ENCODE peak calls at places on chromosome 12, in eight cellular contexts. P is kidney epithelial cell, L is neural crest cell, I is pancreas, D is fibroblast of lung, O is transverse colon, G is psoas muscle, C is endothelial cell. B is an unnamed sample.

GRCh38 chr12:68267892-68268396 is 14.5 kb upstream of the IL22 start:
- DNase-seq in P (no peak), L (no peak), I (no peak), D (peak; percentile 84), O (no peak), G (no peak), C (no peak), B (no peak)

GRCh38 chr12:109931143-109931542 is 31.1 kb downstream of the TCHP start:
- DNase-seq in P (no peak), L (no peak), I (no peak), D (no peak), O (no peak), G (no peak), C (no peak), B (no peak)

GRCh38 chr12:6542209-6543009 is 8.1 kb downstream of the GAPDH start:
- DNase-seq in P (no peak), L (no peak), I (no peak), D (no peak), O (peak; percentile 85), G (no peak), C (no peak), B (no peak)

GRCh38 chr12:57853864-57854556 is 7.5 kb upstream of the CTDSP2 start:
- DNase-seq in P (no peak), L (no peak), I (no peak), D (no peak), O (no peak), G (no peak), C (no peak), B (no peak)

GRCh38 chr12:39044754-39045153 is 139.4 kb upstream of the CPNE8 start:
- DNase-seq in P (no peak), L (no peak), I (no peak), D (no peak), O (no peak), G (no peak), C (no peak), B (no peak)

GRCh38 chr12:121804417-121805111 is 755 bp downstream of the SETD1B start:
- DNase-seq in P (no peak), L (no peak), I (peak; percentile 78), D (no peak), O (no peak), G (peak; percentile 34), C (no peak), B (no peak)

GRCh38 chr12:52259850-52260249 is 14.6 kb upstream of the KRT86 start:
- DNase-seq in P (no peak), L (no peak), I (no peak), D (no peak), O (no peak), G (no peak), C (no peak), B (peak; percentile 25)

GRCh38 chr12:50059440-50060119 is 2.2 kb downstream of the ASIC1 start:
- DNase-seq in P (no peak), L (no peak), I (no peak), D (peak; percentile 39), O (no peak), G (no peak), C (no peak), B (no peak)

GRCh38 chr12:91367234-91367849 is 184.7 kb upstream of the DCN start:
- DNase-seq in P (no peak), L (no peak), I (no peak), D (peak; percentile 10), O (no peak), G (no peak), C (no peak), B (no peak)

GRCh38 chr12:56032006-56032405 is 9.7 kb upstream of the RPS26 start:
- DNase-seq in P (no peak), L (no peak), I (no peak), D (no peak), O (no peak), G (no peak), C (no peak), B (no peak)

GRCh38 chr12:57836442-57837375 is 9.8 kb downstream of the CTDSP2 start:
- DNase-seq in P (no peak), L (no peak), I (no peak), D (peak; percentile 83), O (peak; percentile 71), G (peak; percentile 81), C (peak; percentile 60), B (peak; percentile 76)

GRCh38 chr12:10205251-10205807 is 7.3 kb upstream of the GABARAPL1 start:
- DNase-seq in P (no peak), L (no peak), I (no peak), D (peak; percentile 48), O (no peak), G (no peak), C (no peak), B (no peak)

GRCh38 chr12:33546004-33546403 is 106.4 kb upstream of the SYT10 start:
- DNase-seq in P (no peak), L (no peak), I (no peak), D (no peak), O (no peak), G (no peak), C (no peak), B (no peak)

GRCh38 chr12:28704477-28705169 is 444.5 kb upstream of the FAR2 start:
- DNase-seq in P (no peak), L (no peak), I (no peak), D (peak; percentile 57), O (no peak), G (no peak), C (no peak), B (no peak)

GRCh38 chr12:28709996-28710685 is 438.9 kb upstream of the FAR2 start:
- DNase-seq in P (no peak), L (no peak), I (no peak), D (peak; percentile 14), O (no peak), G (no peak), C (no peak), B (no peak)

GRCh38 chr12:28710882-28711281 is 438.2 kb upstream of the FAR2 start:
- DNase-seq in P (peak; percentile 25), L (no peak), I (no peak), D (peak; percentile 97), O (no peak), G (no peak), C (no peak), B (no peak)

GRCh38 chr12:28711411-28711810 is 437.7 kb upstream of the FAR2 start:
- DNase-seq in P (no peak), L (no peak), I (no peak), D (peak; percentile 31), O (no peak), G (no peak), C (no peak), B (no peak)

GRCh38 chr12:28708918-28709371 is 440.1 kb upstream of the FAR2 start:
- DNase-seq in P (no peak), L (no peak), I (no peak), D (peak; percentile 84), O (no peak), G (no peak), C (no peak), B (no peak)
- TF ChIP-seq CTCF in P (no peak), L (no peak), I (no peak), D (no peak), O (no peak), G (no peak), C (no peak), B (no peak)

GRCh38 chr12:113818833-113819232 is 147.3 kb downstream of the RBM19 start:
- DNase-seq in P (no peak), L (peak; percentile 36), I (no peak), D (no peak), O (no peak), G (no peak), C (peak; percentile 70), B (no peak)
- TF ChIP-seq CTCF in P (peak; percentile 42), L (peak; percentile 58), I (no peak), D (no peak), O (no peak), G (no peak), C (peak; percentile 44), B (no peak)

DNA sequence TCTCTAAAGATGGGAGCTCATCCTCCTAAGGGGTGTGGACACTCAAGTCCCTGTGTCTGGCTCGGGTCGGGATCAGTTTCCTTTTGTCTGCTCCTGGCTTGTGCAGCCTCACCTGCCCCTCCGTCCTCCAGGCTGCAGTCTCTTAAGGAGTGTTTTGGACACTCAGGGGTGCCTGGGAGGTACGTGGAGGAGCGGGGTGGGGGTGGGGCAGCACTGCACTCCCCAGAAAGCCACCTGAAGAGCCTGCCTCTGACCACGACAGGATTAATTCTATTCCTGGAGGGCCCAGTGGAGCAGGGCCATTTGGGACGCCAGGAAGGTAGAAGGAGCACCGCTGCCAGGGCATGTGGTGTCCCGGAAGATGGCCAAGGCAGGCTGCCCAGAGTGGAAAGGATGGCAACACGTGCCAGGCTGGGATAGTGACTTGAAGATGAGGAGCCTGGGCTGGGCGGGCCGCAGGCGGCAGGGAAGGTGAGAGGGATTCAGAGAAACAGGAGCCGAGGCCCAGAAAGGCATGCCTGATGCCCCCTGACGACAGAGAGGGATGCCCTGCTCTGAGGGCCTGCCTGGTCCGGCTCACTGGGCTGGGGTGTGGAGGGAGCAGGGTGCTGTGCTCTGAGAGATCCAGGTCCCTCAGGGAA is 14.8 kb upstream of the LRTM2 start:
- DNase-seq in P (no peak), L (no peak), I (peak; percentile 44), D (no peak), O (no peak), G (peak; percentile 49), C (no peak), B (peak; percentile 55)
- TF ChIP-seq CTCF in P (no peak), L (no peak), I (no peak), D (no peak), O (no peak), G (no peak), C (no peak), B (no peak)

GRCh38 chr12:78095623-78096022 is 264.9 kb downstream of the NAV3 start:
- DNase-seq in P (no peak), L (no peak), I (no peak), D (no peak), O (no peak), G (no peak), C (no peak), B (no peak)
- TF ChIP-seq CTCF in P (no peak), L (no peak), I (no peak), D (no peak), O (no peak), G (no peak), C (no peak), B (no peak)

GRCh38 chr12:96015672-96016071 is 19.5 kb upstream of the HAL start:
- DNase-seq in P (no peak), L (no peak), I (no peak), D (peak; percentile 20), O (no peak), G (peak; percentile 23), C (peak; percentile 45), B (no peak)
- TF ChIP-seq CTCF in P (peak; percentile 52), L (peak; percentile 51), I (no peak), D (peak; percentile 50), O (no peak), G (peak; percentile 37), C (no peak), B (peak; percentile 36)

GRCh38 chr12:115922952-115923564 is 354.4 kb downstream of the MED13L start:
- DNase-seq in P (no peak), L (no peak), I (no peak), D (no peak), O (no peak), G (no peak), C (no peak), B (no peak)
- TF ChIP-seq CTCF in P (peak; percentile 3), L (peak; percentile 50), I (no peak), D (peak; percentile 3), O (no peak), G (no peak), C (peak; percentile 44), B (peak; percentile 11)